ENCODE peak calls at places on chromosome 12, in six cellular contexts. One of them, this sample, is unnamed.

GRCh38 chr12:12807970-12808702 is 5.0 kb upstream of the DDX47 start:
- DNase-seq in heart right ventricle: peak; percentile 82
- DNase-seq in astrocyte of the spinal cord: peak; percentile 62
- DNase-seq in CD4-positive, alpha-beta T cell: peak; percentile 60
- DNase-seq in AG04450: no peak
- DNase-seq in AG09319: no peak
- DNase-seq in this sample: no peak

GRCh38 chr12:106580671-106581508 is 1.9 kb upstream of the RFX4 start:
- DNase-seq in heart right ventricle: no peak
- DNase-seq in astrocyte of the spinal cord: no peak
- DNase-seq in CD4-positive, alpha-beta T cell: no peak
- DNase-seq in AG04450: no peak
- DNase-seq in AG09319: no peak
- DNase-seq in this sample: no peak

GRCh38 chr12:93299262-93299846 is 78.4 kb upstream of the NUDT4 start:
- DNase-seq in heart right ventricle: no peak
- DNase-seq in astrocyte of the spinal cord: no peak
- DNase-seq in CD4-positive, alpha-beta T cell: no peak
- DNase-seq in AG04450: no peak
- DNase-seq in AG09319: no peak
- DNase-seq in this sample: no peak

GRCh38 chr12:83739602-83740001 is 1052.9 kb downstream of the TMTC2 start:
- DNase-seq in heart right ventricle: peak; percentile 22
- DNase-seq in astrocyte of the spinal cord: no peak
- DNase-seq in CD4-positive, alpha-beta T cell: no peak
- DNase-seq in AG04450: no peak
- DNase-seq in AG09319: no peak
- DNase-seq in this sample: no peak

GRCh38 chr12:123427036-123427769 is 9.3 kb downstream of the RILPL2 start:
- DNase-seq in heart right ventricle: no peak
- DNase-seq in astrocyte of the spinal cord: no peak
- DNase-seq in CD4-positive, alpha-beta T cell: peak; percentile 22
- DNase-seq in AG04450: no peak
- DNase-seq in AG09319: no peak
- DNase-seq in this sample: peak; percentile 93

GRCh38 chr12:39236994-39237393 is 205.9 kb downstream of the KIF21A start:
- DNase-seq in heart right ventricle: no peak
- DNase-seq in astrocyte of the spinal cord: peak; percentile 75
- DNase-seq in CD4-positive, alpha-beta T cell: no peak
- DNase-seq in AG04450: no peak
- DNase-seq in AG09319: no peak
- DNase-seq in this sample: no peak

GRCh38 chr12:117032593-117033381 is 66.4 kb downstream of the TESC start:
- DNase-seq in heart right ventricle: no peak
- DNase-seq in astrocyte of the spinal cord: peak; percentile 44
- DNase-seq in CD4-positive, alpha-beta T cell: no peak
- DNase-seq in AG04450: no peak
- DNase-seq in AG09319: no peak
- DNase-seq in this sample: no peak

GRCh38 chr12:8661751-8662150 is 875 bp downstream of the MFAP5 start:
- DNase-seq in heart right ventricle: no peak
- DNase-seq in astrocyte of the spinal cord: no peak
- DNase-seq in CD4-positive, alpha-beta T cell: no peak
- DNase-seq in AG04450: no peak
- DNase-seq in AG09319: no peak
- DNase-seq in this sample: no peak

GRCh38 chr12:70722584-70723343 is 85.5 kb upstream of the PTPRB start:
- DNase-seq in heart right ventricle: peak; percentile 60
- DNase-seq in astrocyte of the spinal cord: no peak
- DNase-seq in CD4-positive, alpha-beta T cell: no peak
- DNase-seq in AG04450: no peak
- DNase-seq in AG09319: no peak
- DNase-seq in this sample: no peak

GRCh38 chr12:72017054-72017651 is 78.5 kb downstream of the TPH2 start:
- DNase-seq in heart right ventricle: peak; percentile 41
- DNase-seq in astrocyte of the spinal cord: peak; percentile 75
- DNase-seq in CD4-positive, alpha-beta T cell: peak; percentile 25
- DNase-seq in AG04450: peak; percentile 47
- DNase-seq in AG09319: peak; percentile 49
- DNase-seq in this sample: peak; percentile 45

DNA sequence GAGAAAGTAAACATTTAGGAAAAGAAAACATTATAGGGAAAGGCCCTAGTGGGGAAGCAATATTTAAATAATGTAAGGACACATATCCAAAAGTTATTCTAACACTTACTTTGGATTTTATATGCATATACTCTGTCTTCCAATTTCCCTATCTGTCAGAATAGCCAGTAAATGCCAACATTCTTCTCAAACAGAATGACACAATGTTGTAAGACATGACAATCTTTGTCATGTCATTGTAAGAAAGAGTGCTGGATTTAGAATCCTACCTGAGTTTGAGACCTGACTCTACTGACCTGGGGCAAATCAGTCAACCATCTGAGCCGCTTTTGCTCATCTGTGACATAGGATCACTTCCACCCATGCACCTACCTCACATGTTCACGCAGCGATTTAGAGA is 198.3 kb downstream of the PHLDA1 start:
- DNase-seq in heart right ventricle: no peak
- DNase-seq in astrocyte of the spinal cord: no peak
- DNase-seq in CD4-positive, alpha-beta T cell: no peak
- DNase-seq in AG04450: no peak
- DNase-seq in AG09319: no peak
- DNase-seq in this sample: no peak
- TF ChIP-seq CTCF in heart right ventricle: no peak
- TF ChIP-seq CTCF in astrocyte of the spinal cord: no peak
- TF ChIP-seq CTCF in CD4-positive, alpha-beta T cell: no peak
- TF ChIP-seq CTCF in AG04450: no peak
- TF ChIP-seq CTCF in AG09319: no peak
- TF ChIP-seq CTCF in this sample: no peak

GRCh38 chr12:132413931-132414588 is 75.9 kb upstream of the FBRSL1 start:
- DNase-seq in heart right ventricle: no peak
- DNase-seq in astrocyte of the spinal cord: no peak
- DNase-seq in CD4-positive, alpha-beta T cell: no peak
- DNase-seq in AG04450: no peak
- DNase-seq in AG09319: no peak
- DNase-seq in this sample: no peak

GRCh38 chr12:132416827-132417226 is 73.1 kb upstream of the FBRSL1 start:
- DNase-seq in heart right ventricle: no peak
- DNase-seq in astrocyte of the spinal cord: no peak
- DNase-seq in CD4-positive, alpha-beta T cell: no peak
- DNase-seq in AG04450: no peak
- DNase-seq in AG09319: no peak
- DNase-seq in this sample: no peak

GRCh38 chr12:132416121-132416673 is 73.8 kb upstream of the FBRSL1 start:
- DNase-seq in heart right ventricle: no peak
- DNase-seq in astrocyte of the spinal cord: no peak
- DNase-seq in CD4-positive, alpha-beta T cell: no peak
- DNase-seq in AG04450: no peak
- DNase-seq in AG09319: no peak
- DNase-seq in this sample: no peak

GRCh38 chr12:132415456-132416120 is 74.4 kb upstream of the FBRSL1 start:
- DNase-seq in heart right ventricle: no peak
- DNase-seq in astrocyte of the spinal cord: no peak
- DNase-seq in CD4-positive, alpha-beta T cell: no peak
- DNase-seq in AG04450: no peak
- DNase-seq in AG09319: no peak
- DNase-seq in this sample: no peak

DNA sequence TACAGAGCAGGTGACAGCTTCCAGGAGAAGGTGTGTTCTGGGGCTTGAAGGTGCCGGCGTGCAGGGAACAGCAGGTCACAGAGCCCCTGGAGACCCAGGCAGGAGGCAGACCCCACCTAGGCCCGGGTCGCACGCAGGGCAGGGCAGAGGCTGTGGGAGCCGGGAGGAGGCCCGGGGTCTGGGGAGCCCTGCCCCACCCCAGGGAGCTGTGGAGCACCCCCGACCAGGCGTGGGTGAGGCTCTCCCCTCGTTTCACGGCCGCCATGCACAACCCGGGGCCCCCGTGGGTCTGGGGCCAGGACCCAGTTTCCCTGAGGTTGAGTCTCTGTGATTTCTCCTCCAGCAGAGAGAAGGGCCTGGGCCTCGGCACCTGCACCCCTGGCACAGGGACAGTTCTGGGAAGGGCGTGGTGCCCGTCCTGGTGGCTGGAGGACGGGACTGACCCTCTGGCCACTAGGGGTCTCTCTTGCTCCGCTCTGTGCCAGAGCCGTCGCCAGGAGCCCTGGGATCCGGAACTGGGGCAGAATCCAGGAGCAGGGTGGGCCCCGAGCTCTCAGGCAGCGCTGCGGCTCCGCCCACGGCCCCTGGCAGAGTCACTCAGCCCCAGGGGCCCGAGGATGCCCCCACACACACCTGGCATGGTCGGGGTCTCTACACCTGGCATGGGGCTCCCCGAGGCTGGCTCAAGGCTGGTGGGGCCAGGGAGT is 75.2 kb upstream of the FBRSL1 start:
- DNase-seq in heart right ventricle: peak; percentile 78
- DNase-seq in astrocyte of the spinal cord: peak; percentile 61
- DNase-seq in CD4-positive, alpha-beta T cell: peak; percentile 66
- DNase-seq in AG04450: peak; percentile 34
- DNase-seq in AG09319: peak; percentile 31
- DNase-seq in this sample: peak; percentile 22
- TF ChIP-seq CTCF in heart right ventricle: peak; percentile 95
- TF ChIP-seq CTCF in astrocyte of the spinal cord: peak; percentile 94
- TF ChIP-seq CTCF in CD4-positive, alpha-beta T cell: peak; percentile 87
- TF ChIP-seq CTCF in AG04450: peak; percentile 91
- TF ChIP-seq CTCF in AG09319: peak; percentile 95
- TF ChIP-seq CTCF in this sample: peak; percentile 95

GRCh38 chr12:65836419-65837197 is 12.3 kb downstream of the HMGA2 start:
- DNase-seq in heart right ventricle: no peak
- DNase-seq in astrocyte of the spinal cord: no peak
- DNase-seq in CD4-positive, alpha-beta T cell: no peak
- DNase-seq in AG04450: no peak
- DNase-seq in AG09319: no peak
- DNase-seq in this sample: no peak

GRCh38 chr12:65845751-65846537 is 21.7 kb downstream of the HMGA2 start:
- DNase-seq in heart right ventricle: no peak
- DNase-seq in astrocyte of the spinal cord: no peak
- DNase-seq in CD4-positive, alpha-beta T cell: no peak
- DNase-seq in AG04450: no peak
- DNase-seq in AG09319: no peak
- DNase-seq in this sample: no peak

GRCh38 chr12:65838330-65838976 is 14.2 kb downstream of the HMGA2 start:
- DNase-seq in heart right ventricle: no peak
- DNase-seq in astrocyte of the spinal cord: no peak
- DNase-seq in CD4-positive, alpha-beta T cell: no peak
- DNase-seq in AG04450: no peak
- DNase-seq in AG09319: no peak
- DNase-seq in this sample: no peak

GRCh38 chr12:65839027-65839426 is 14.7 kb downstream of the HMGA2 start:
- DNase-seq in heart right ventricle: no peak
- DNase-seq in astrocyte of the spinal cord: no peak
- DNase-seq in CD4-positive, alpha-beta T cell: no peak
- DNase-seq in AG04450: no peak
- DNase-seq in AG09319: no peak
- DNase-seq in this sample: no peak

DNA sequence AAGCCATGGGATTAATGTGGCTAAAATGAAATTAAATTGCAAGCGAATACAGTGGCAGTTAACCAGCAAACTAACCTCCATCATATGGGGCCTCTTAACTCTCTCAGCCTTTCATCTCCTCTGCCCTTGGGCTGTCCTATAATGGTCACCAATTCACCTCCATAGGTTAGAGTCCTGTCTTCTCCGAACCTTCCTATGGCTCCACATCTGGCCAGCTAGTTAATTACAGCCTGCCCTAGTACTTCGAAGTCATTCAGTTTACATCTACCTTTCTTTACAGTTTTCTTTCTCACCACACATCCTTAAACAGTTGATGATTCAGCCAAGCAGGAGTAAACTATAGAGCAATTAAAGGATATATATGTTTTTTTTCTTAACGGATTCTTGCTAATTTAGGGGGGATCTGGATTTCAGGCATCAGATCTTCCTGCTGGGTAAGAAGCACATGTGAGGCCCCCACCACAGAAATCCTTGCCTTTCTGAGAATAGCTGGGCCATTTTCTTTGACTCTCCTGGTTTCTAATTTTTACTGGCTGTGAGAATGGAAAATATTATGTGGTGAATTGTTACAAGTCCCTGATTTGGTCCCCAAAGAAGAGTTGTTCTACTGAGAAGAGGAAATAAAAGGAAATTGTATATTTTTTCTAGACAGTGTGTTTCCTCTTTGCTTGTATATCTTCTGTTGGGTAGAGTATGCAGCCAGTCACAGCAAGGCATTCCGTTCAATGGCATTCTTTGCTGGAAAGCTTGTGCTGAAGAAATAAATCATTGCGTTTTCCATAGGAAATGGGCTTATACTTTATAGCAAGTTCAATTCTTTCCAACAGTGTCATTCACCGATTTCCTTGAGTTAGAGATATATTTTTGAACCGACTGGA is 16.7 kb downstream of the HMGA2 start:
- DNase-seq in heart right ventricle: no peak
- DNase-seq in astrocyte of the spinal cord: no peak
- DNase-seq in CD4-positive, alpha-beta T cell: no peak
- DNase-seq in AG04450: no peak
- DNase-seq in AG09319: no peak
- DNase-seq in this sample: no peak
- TF ChIP-seq CTCF in heart right ventricle: no peak
- TF ChIP-seq CTCF in astrocyte of the spinal cord: no peak
- TF ChIP-seq CTCF in CD4-positive, alpha-beta T cell: no peak
- TF ChIP-seq CTCF in AG04450: no peak
- TF ChIP-seq CTCF in AG09319: no peak
- TF ChIP-seq CTCF in this sample: no peak

GRCh38 chr12:49705479-49706267 is 1.5 kb downstream of the FMNL3 start:
- DNase-seq in heart right ventricle: peak; percentile 34
- DNase-seq in astrocyte of the spinal cord: peak; percentile 76
- DNase-seq in CD4-positive, alpha-beta T cell: peak; percentile 10
- DNase-seq in AG04450: no peak
- DNase-seq in AG09319: no peak
- DNase-seq in this sample: peak; percentile 55

GRCh38 chr12:49707127-49707811 is at the start of gene FMNL3:
- DNase-seq in heart right ventricle: peak; percentile 97
- DNase-seq in astrocyte of the spinal cord: peak; percentile 98
- DNase-seq in CD4-positive, alpha-beta T cell: peak; percentile 99
- DNase-seq in AG04450: peak; percentile 87
- DNase-seq in AG09319: peak; percentile 93
- DNase-seq in this sample: peak; percentile 84

GRCh38 chr12:49708851-49709250 is 1.6 kb upstream of the FMNL3 start:
- DNase-seq in heart right ventricle: no peak
- DNase-seq in astrocyte of the spinal cord: no peak
- DNase-seq in CD4-positive, alpha-beta T cell: no peak
- DNase-seq in AG04450: no peak
- DNase-seq in AG09319: no peak
- DNase-seq in this sample: no peak

GRCh38 chr12:49706351-49707126 is 666 bp downstream of the FMNL3 start:
- DNase-seq in heart right ventricle: peak; percentile 28
- DNase-seq in astrocyte of the spinal cord: peak; percentile 50
- DNase-seq in CD4-positive, alpha-beta T cell: no peak
- DNase-seq in AG04450: no peak
- DNase-seq in AG09319: no peak
- DNase-seq in this sample: no peak

GRCh38 chr12:49707812-49708147 is 575 bp upstream of the FMNL3 start:
- DNase-seq in heart right ventricle: no peak
- DNase-seq in astrocyte of the spinal cord: no peak
- DNase-seq in CD4-positive, alpha-beta T cell: no peak
- DNase-seq in AG04450: no peak
- DNase-seq in AG09319: no peak
- DNase-seq in this sample: no peak
- TF ChIP-seq CTCF in heart right ventricle: no peak
- TF ChIP-seq CTCF in astrocyte of the spinal cord: no peak
- TF ChIP-seq CTCF in CD4-positive, alpha-beta T cell: no peak
- TF ChIP-seq CTCF in AG04450: no peak
- TF ChIP-seq CTCF in AG09319: no peak
- TF ChIP-seq CTCF in this sample: no peak

GRCh38 chr12:110613771-110614684 is at the start of gene TCTN1:
- DNase-seq in heart right ventricle: peak; percentile 97
- DNase-seq in astrocyte of the spinal cord: peak; percentile 94
- DNase-seq in CD4-positive, alpha-beta T cell: peak; percentile 95
- DNase-seq in AG04450: peak; percentile 82
- DNase-seq in AG09319: peak; percentile 78
- DNase-seq in this sample: peak; percentile 85
- TF ChIP-seq CTCF in heart right ventricle: peak; percentile 33
- TF ChIP-seq CTCF in astrocyte of the spinal cord: no peak
- TF ChIP-seq CTCF in CD4-positive, alpha-beta T cell: no peak
- TF ChIP-seq CTCF in AG04450: no peak
- TF ChIP-seq CTCF in AG09319: no peak
- TF ChIP-seq CTCF in this sample: no peak